ENCODE peak calls at places on chromosomes 2 and 18, in five cellular contexts. H is left ventricle myocardium inferior, E is right lobe of liver, Z is spleen, T is prostate gland. D is an unnamed sample. For H3K4me1, the result is how much of the 10 kb centered on the place peaks cover.

GRCh38 chr18:14074187-14074586 is 58.0 kb downstream of the ZNF519 start:
- DNase-seq in Z (no peak), T (no peak), H (no peak), E (no peak), D (no peak)

GRCh38 chr2:207337234-207338219 is 171.8 kb upstream of the KLF7 start:
- DNase-seq in E (no peak), T (no peak), H (no peak), Z (no peak), D (no peak)

GRCh38 chr2:195162918-195163317 is 494.1 kb upstream of the SLC39A10 start:
- DNase-seq in E (no peak), H (no peak), T (no peak), Z (no peak), D (no peak)

GRCh38 chr2:8023241-8023640 is 658.6 kb upstream of the ID2 start:
- DNase-seq in H (no peak), Z (no peak), T (no peak), E (no peak), D (no peak)

GRCh38 chr2:30165050-30165520 is 18.3 kb downstream of the YPEL5 start:
- DNase-seq in H (no peak), T (peak), E (no peak), Z (no peak), D (no peak)

GRCh38 chr2:133004623-133005022 is 334.6 kb upstream of the LYPD1 start:
- DNase-seq in E (no peak), T (no peak), Z (no peak), H (no peak), D (no peak)

GRCh38 chr2:46230115-46230571 is 67.1 kb upstream of the EPAS1 start:
- DNase-seq in Z (peak), T (no peak), E (peak), H (peak), D (peak)

GRCh38 chr2:23435250-23436035 is 50.5 kb downstream of the KLHL29 start:
- DNase-seq in Z (peak), H (no peak), E (no peak), T (no peak), D (no peak)

GRCh38 chr2:215653344-215654015 is 217.6 kb upstream of the FN1 start:
- DNase-seq in H (no peak), E (no peak), T (no peak), Z (no peak), D (no peak)

GRCh38 chr2:43507137-43507536 is 88.7 kb downstream of the THADA start:
- DNase-seq in T (no peak), Z (no peak), H (no peak), E (no peak), D (no peak)

GRCh38 chr2:109333414-109334194 is 204.6 kb downstream of the SH3RF3 start:
- DNase-seq in T (no peak), H (no peak), Z (no peak), E (no peak), D (no peak)

GRCh38 chr2:71935291-71935848 is 212.3 kb downstream of the CYP26B1 start:
- DNase-seq in E (no peak), H (peak), Z (peak), T (peak), D (peak)

GRCh38 chr2:217407466-217407865 is 547.6 kb upstream of the TNP1 start:
- DNase-seq in Z (no peak), E (no peak), H (no peak), T (no peak), D (no peak)

GRCh38 chr2:133838642-133839370 is 270.5 kb upstream of the NCKAP5 start:
- DNase-seq in E (no peak), T (no peak), H (no peak), Z (no peak), D (no peak)

GRCh38 chr18:13266208-13267100 is 47.9 kb downstream of the LDLRAD4 start:
- DNase-seq in E (no peak), T (no peak), Z (peak), H (peak), D (peak)

GRCh38 chr2:126916744-126917143 is 18.1 kb downstream of the TEX51 start:
- DNase-seq in T (no peak), H (no peak), Z (peak), E (peak), D (no peak)

GRCh38 chr2:37274354-37274965 is 43.0 kb downstream of the NDUFAF7 start:
- DNase-seq in T (no peak), E (no peak), H (no peak), Z (no peak), D (no peak)

GRCh38 chr2:108145551-108145950 is 94.2 kb upstream of the SULT1C3 start:
- DNase-seq in T (no peak), H (no peak), Z (no peak), E (no peak), D (no peak)

GRCh38 chr2:1731963-1732768 is 12.1 kb downstream of the PXDN start:
- DNase-seq in Z (no peak), E (peak), H (peak), T (no peak), D (no peak)

GRCh38 chr18:23386317-23386716 is 66.8 kb upstream of the RIOK3 start:
- DNase-seq in Z (no peak), T (no peak), H (no peak), E (no peak), D (no peak)

GRCh38 chr2:74564222-74564621 is 9.7 kb downstream of the DOK1 start:
- DNase-seq in H (no peak), E (no peak), T (no peak), Z (no peak), D (no peak)

GRCh38 chr2:55771612-55772011 is 78.0 kb upstream of the PNPT1 start:
- DNase-seq in E (no peak), H (no peak), T (no peak), Z (no peak), D (no peak)

GRCh38 chr2:239223029-239223329 is 177.8 kb downstream of the HDAC4 start:
- DNase-seq in T (no peak), E (no peak), H (no peak), Z (no peak), D (no peak)
- H3K4me1 ChIP-seq in T (under half), E (half or more), H (half or more), Z (under half), D (half or more)

DNA sequence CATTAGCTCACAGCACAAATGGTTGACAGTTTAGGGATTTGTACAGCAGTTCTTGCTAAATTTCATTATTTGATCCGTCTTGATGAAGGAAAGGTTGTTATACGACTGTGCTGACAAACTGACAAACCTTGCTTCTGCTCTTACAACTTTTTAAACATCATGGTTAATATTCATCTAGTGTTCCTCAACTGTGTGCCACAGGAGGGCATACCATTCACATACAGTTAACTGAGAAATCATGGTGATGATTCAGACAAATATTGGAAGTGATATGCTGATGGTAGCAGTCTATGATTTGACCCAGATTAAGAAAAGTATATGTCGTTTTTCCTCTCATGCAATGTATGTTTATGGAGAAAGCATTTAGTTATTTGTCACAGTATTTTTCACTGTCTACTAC is 129.8 kb upstream of the FSIP2 start:
- DNase-seq in T (no peak), H (no peak), E (no peak), Z (no peak), D (no peak)
- TF ChIP-seq CTCF in T (no peak), H (peak), E (no peak), Z (no peak), D (no peak)

GRCh38 chr2:237403024-237403882 is 10.7 kb downstream of the COL6A3 start:
- DNase-seq in H (no peak), E (no peak), Z (no peak), T (no peak), D (no peak)
- H3K4me3 ChIP-seq in H (no peak), E (no peak), Z (no peak), T (no peak), D (no peak)

DNA sequence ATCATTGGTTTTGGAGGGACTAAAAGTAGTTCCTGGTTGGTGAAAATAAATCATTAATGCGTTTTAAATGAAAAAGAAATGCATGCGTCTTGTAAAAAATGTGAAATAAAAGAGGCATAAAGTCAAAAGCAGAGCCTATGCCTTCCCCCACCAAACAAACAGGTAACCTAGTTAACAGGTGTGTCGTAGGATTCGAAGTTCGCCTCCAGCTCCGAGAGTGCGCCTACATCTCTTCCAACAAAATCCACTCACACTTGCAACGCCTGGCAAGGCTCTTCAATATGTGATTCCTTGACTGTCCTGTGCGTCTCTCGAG is 677 bp upstream of the SMAD4 start:
- DNase-seq in H (no peak), Z (no peak), T (no peak), E (no peak), D (no peak)
- H3K4me1 ChIP-seq in H (half or more), Z (under half), T (under half), E (under half), D (under half)

DNA sequence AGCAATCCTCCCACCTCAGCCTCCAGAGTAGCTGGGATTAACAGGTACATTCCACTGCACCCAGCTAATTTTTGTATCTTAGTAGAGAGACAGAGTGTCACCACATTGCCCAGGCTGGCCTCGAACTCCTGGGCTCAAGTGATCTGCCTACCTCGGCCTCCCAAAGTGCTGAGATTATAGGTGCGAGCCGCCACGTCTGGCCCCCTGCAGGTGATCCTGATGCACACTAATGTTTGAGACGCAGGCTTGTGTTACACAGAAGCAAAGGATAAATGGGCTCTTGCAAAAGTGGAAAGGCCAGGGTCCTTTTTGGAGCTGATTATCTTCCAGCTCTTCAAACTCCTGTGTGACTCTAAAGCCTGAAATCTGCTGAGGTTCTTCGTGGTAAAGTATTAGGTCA is 84.2 kb downstream of the TGFA start:
- DNase-seq in H (no peak), T (no peak), E (no peak), Z (no peak), D (no peak)
- TF ChIP-seq CTCF in H (no peak), T (no peak), E (no peak), Z (no peak), D (no peak)

DNA sequence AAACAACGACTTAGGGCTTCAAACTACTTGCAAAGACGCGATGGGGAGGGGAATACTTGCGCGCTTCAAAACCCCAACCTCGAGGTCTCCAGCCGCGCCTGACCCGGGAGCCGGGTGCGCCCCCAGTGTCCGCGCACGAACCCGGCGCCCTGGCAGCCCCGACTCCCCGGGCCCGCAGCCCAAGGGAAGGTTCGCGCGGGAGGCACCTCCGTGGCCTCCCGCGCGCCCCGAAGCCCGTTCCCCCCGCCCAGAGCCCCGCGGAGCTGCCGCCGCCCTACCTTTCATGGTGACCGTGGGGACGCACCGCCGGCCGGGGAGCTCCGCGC is 308 bp downstream of the COLEC12 start:
- DNase-seq in T (no peak), H (no peak), E (no peak), Z (no peak), D (no peak)
- H3K4me3 ChIP-seq in T (peak), H (peak), E (peak), Z (peak), D (peak)

GRCh38 chr18:2597639-2598038 is 26.3 kb downstream of the NDC80 start:
- DNase-seq in E (no peak), T (no peak), Z (no peak), H (no peak), D (no peak)
- H3K4me1 ChIP-seq in E (under half), T (under half), Z (under half), H (under half), D (under half)

GRCh38 chr2:21422050-21422449 is 298.3 kb downstream of the TDRD15 start:
- DNase-seq in T (no peak), Z (no peak), H (peak), E (peak), D (peak)
- TF ChIP-seq CTCF in T (no peak), Z (no peak), H (peak), E (peak), D (peak)

D was measured in upper lobe of right lung.